ENCODE peak calls at places on chromosomes 2 and 18, in eight cellular contexts. H, N, I, A, Y, W, F and O are unnamed samples.

GRCh38 chr2:233051241-233052149 is 8.6 kb upstream of the INPP5D start:
- DNase-seq in A (peak; percentile 62), W (no peak), H (peak; percentile 79), N (peak; percentile 51), F (no peak), Y (no peak), I (no peak), O (no peak)

GRCh38 chr2:173969886-173970285 is 4.7 kb upstream of the SP3 start:
- DNase-seq in W (no peak), H (no peak), I (no peak), A (peak; percentile 86), Y (peak; percentile 39), N (no peak), F (no peak), O (no peak)

GRCh38 chr2:19365126-19365525 is 6.7 kb upstream of the OSR1 start:
- DNase-seq in H (no peak), Y (no peak), N (no peak), I (no peak), W (no peak), A (no peak), F (no peak), O (no peak)

GRCh38 chr2:218811382-218811781 is 20.2 kb downstream of the PRKAG3 start:
- DNase-seq in W (no peak), Y (no peak), A (no peak), I (no peak), N (no peak), F (no peak), H (no peak), O (no peak)

GRCh38 chr2:106192752-106193490 is 1.2 kb downstream of the UXS1 start:
- DNase-seq in H (no peak), Y (peak; percentile 28), W (peak; percentile 4), F (peak; percentile 31), A (peak; percentile 76), I (no peak), N (peak; percentile 84), O (no peak)

GRCh38 chr18:2716394-2717326 is 61.1 kb downstream of the SMCHD1 start:
- DNase-seq in W (no peak), Y (no peak), H (peak; percentile 65), I (no peak), N (no peak), F (no peak), A (no peak), O (no peak)

GRCh38 chr2:237600205-237600846 is 9.8 kb upstream of the RAB17 start:
- DNase-seq in F (peak; percentile 37), W (no peak), Y (no peak), A (peak; percentile 80), I (no peak), N (no peak), H (peak; percentile 84), O (peak; percentile 39)

GRCh38 chr2:70381821-70382220 is 80.0 kb upstream of the FAM136A start:
- DNase-seq in F (peak; percentile 26), I (no peak), Y (no peak), H (no peak), W (no peak), N (no peak), A (peak; percentile 78), O (no peak)

GRCh38 chr18:32930695-32931301 is 158.0 kb upstream of the KLHL14 start:
- DNase-seq in Y (peak; percentile 56), A (no peak), W (no peak), N (no peak), H (no peak), F (no peak), I (no peak), O (no peak)

GRCh38 chr2:227724394-227725039 is at the start of gene SCYGR6:
- DNase-seq in I (no peak), Y (no peak), W (no peak), F (no peak), N (no peak), H (no peak), A (no peak), O (peak; percentile 44)

GRCh38 chr2:7209776-7210555 is 292.8 kb downstream of the RNF144A start:
- DNase-seq in I (no peak), Y (no peak), A (no peak), W (no peak), N (no peak), F (no peak), H (no peak), O (no peak)

GRCh38 chr2:73359915-73360697 is 25.5 kb upstream of the ALMS1 start:
- DNase-seq in A (no peak), W (no peak), H (no peak), Y (no peak), N (no peak), I (no peak), F (no peak), O (no peak)

GRCh38 chr2:33068261-33068660 is 121.5 kb downstream of the LTBP1 start:
- DNase-seq in Y (no peak), H (no peak), I (no peak), F (no peak), N (no peak), W (no peak), A (peak; percentile 73), O (no peak)

GRCh38 chr2:15243762-15244161 is 317.4 kb downstream of the NBAS start:
- DNase-seq in F (no peak), Y (no peak), N (no peak), W (no peak), A (peak; percentile 37), H (no peak), I (no peak), O (no peak)

GRCh38 chr18:76859474-76860339 is 37.4 kb downstream of the ZNF236 start:
- DNase-seq in Y (no peak), F (no peak), I (no peak), A (no peak), H (no peak), W (no peak), N (no peak), O (no peak)

GRCh38 chr2:217291259-217291658 is 431.4 kb upstream of the TNP1 start:
- DNase-seq in I (no peak), Y (no peak), A (no peak), W (no peak), H (no peak), N (no peak), F (no peak), O (no peak)

GRCh38 chr18:79123948-79124347 is 54.8 kb downstream of the ATP9B start:
- DNase-seq in A (peak; percentile 64), Y (no peak), N (no peak), F (no peak), W (no peak), H (no peak), I (no peak), O (no peak)

GRCh38 chr2:72036595-72036994 is 111.1 kb downstream of the CYP26B1 start:
- DNase-seq in F (no peak), I (no peak), A (no peak), H (no peak), Y (no peak), W (no peak), N (no peak), O (no peak)

GRCh38 chr2:189369566-189369965 is 71.7 kb upstream of the WDR75 start:
- DNase-seq in N (no peak), I (no peak), W (no peak), H (no peak), Y (no peak), A (peak; percentile 83), F (no peak), O (no peak)

GRCh38 chr2:56130463-56131070 is 53.2 kb upstream of the CCDC85A start:
- DNase-seq in F (no peak), N (no peak), I (no peak), W (no peak), H (no peak), Y (peak; percentile 30), A (peak; percentile 61), O (peak; percentile 38)

GRCh38 chr2:10405441-10405840 is 42.7 kb downstream of the ODC1 start:
- DNase-seq in H (peak; percentile 90), I (no peak), N (no peak), A (peak; percentile 97), W (no peak), Y (no peak), F (no peak), O (no peak)

GRCh38 chr2:14189929-14190328 is 442.6 kb upstream of the LRATD1 start:
- DNase-seq in F (no peak), I (no peak), W (no peak), Y (no peak), N (no peak), H (no peak), A (no peak), O (no peak)

GRCh38 chr2:13711154-13711553 is 921.4 kb upstream of the LRATD1 start:
- DNase-seq in Y (no peak), N (no peak), I (no peak), H (no peak), A (no peak), F (no peak), W (no peak), O (no peak)

GRCh38 chr2:177396630-177397460 is 4.3 kb downstream of the AGPS start:
- DNase-seq in W (no peak), I (no peak), F (no peak), H (no peak), A (peak; percentile 84), N (no peak), Y (no peak), O (no peak)